ENCODE peak calls at places on chromosomes 1 and 21, in five cellular contexts. One of them, this sample, is unnamed.

GRCh38 chr1:32031578-32032286 is 18.1 kb downstream of the KHDRBS1 start:
- DNase-seq in germinal center: no peak
- DNase-seq in NCI-H1092: no peak
- DNase-seq in nephron progenitor cell: no peak
- DNase-seq in Calu3: no peak
- DNase-seq in this sample: no peak

GRCh38 chr1:111988743-111989453 is 570 bp downstream of the KCND3 start:
- DNase-seq in germinal center: no peak
- DNase-seq in nephron progenitor cell: peak
- DNase-seq in NCI-H1092: no peak
- DNase-seq in Calu3: no peak
- DNase-seq in this sample: no peak

GRCh38 chr21:42500736-42501135 is 4.7 kb upstream of the RSPH1 start:
- DNase-seq in Calu3: no peak
- DNase-seq in nephron progenitor cell: no peak
- DNase-seq in NCI-H1092: no peak
- DNase-seq in germinal center: no peak
- DNase-seq in this sample: peak

GRCh38 chr1:50699795-50700194 is 260.3 kb downstream of the FAF1 start:
- DNase-seq in nephron progenitor cell: no peak
- DNase-seq in germinal center: no peak
- DNase-seq in Calu3: no peak
- DNase-seq in NCI-H1092: no peak
- DNase-seq in this sample: no peak

GRCh38 chr1:156608036-156608674 is 6.9 kb upstream of the GPATCH4 start:
- DNase-seq in Calu3: peak
- DNase-seq in germinal center: peak
- DNase-seq in nephron progenitor cell: peak
- DNase-seq in NCI-H1092: peak
- DNase-seq in this sample: peak

GRCh38 chr1:30046751-30047150 is 676.6 kb downstream of the MATN1 start:
- DNase-seq in nephron progenitor cell: no peak
- DNase-seq in NCI-H1092: no peak
- DNase-seq in germinal center: no peak
- DNase-seq in Calu3: no peak
- DNase-seq in this sample: no peak

GRCh38 chr1:212860713-212861581 is 2.9 kb downstream of the FLVCR1 start:
- DNase-seq in Calu3: no peak
- DNase-seq in NCI-H1092: no peak
- DNase-seq in germinal center: no peak
- DNase-seq in nephron progenitor cell: no peak
- DNase-seq in this sample: no peak

GRCh38 chr21:29775462-29775861 is 164.3 kb downstream of the GRIK1 start:
- DNase-seq in NCI-H1092: no peak
- DNase-seq in germinal center: no peak
- DNase-seq in nephron progenitor cell: no peak
- DNase-seq in Calu3: no peak
- DNase-seq in this sample: no peak

GRCh38 chr1:83901547-83902155 is 97.3 kb downstream of the TTLL7 start:
- DNase-seq in germinal center: no peak
- DNase-seq in Calu3: peak
- DNase-seq in nephron progenitor cell: no peak
- DNase-seq in NCI-H1092: no peak
- DNase-seq in this sample: no peak

GRCh38 chr1:30785714-30786113 is 28.1 kb upstream of the LAPTM5 start:
- DNase-seq in germinal center: no peak
- DNase-seq in nephron progenitor cell: no peak
- DNase-seq in NCI-H1092: no peak
- DNase-seq in Calu3: no peak
- DNase-seq in this sample: no peak

GRCh38 chr1:109151591-109151990 is 37.7 kb downstream of the ELAPOR1 start:
- DNase-seq in NCI-H1092: no peak
- DNase-seq in Calu3: no peak
- DNase-seq in germinal center: no peak
- DNase-seq in nephron progenitor cell: no peak
- DNase-seq in this sample: no peak